ENCODE peak calls at places on chromosome 1, in ten cellular contexts. J is pulmonary artery endothelial cell; E is T-helper 2 cell; U is omental fat pad; Q is fibroblast of lung; Y is COLO829; A is M059J; S is GM13977; M is colonic mucosa; N is CD4-positive, alpha-beta T cell. P is an unnamed sample.
A peak's percentile ranks its signal among the peaks of the same experiment; 100 is the strongest.

GRCh38 chr1:156475568-156476500 is 24.7 kb downstream of the MEF2D start:
- DNase-seq in J (no peak), E (no peak), U (no peak), Q (peak; percentile 97), Y (no peak), A (no peak), S (no peak), M (peak; percentile 73), N (no peak), P (peak; percentile 48)

GRCh38 chr1:181094402-181094801 is 5.9 kb downstream of the IER5 start:
- DNase-seq in J (no peak), E (no peak), U (no peak), Q (no peak), Y (no peak), A (no peak), S (no peak), M (no peak), N (no peak), P (no peak)

GRCh38 chr1:20702416-20702815 is 15.4 kb downstream of the KIF17 start:
- DNase-seq in J (no peak), E (no peak), U (no peak), Q (peak; percentile 21), Y (no peak), A (peak; percentile 42), S (no peak), M (no peak), N (no peak), P (no peak)

GRCh38 chr1:29202053-29202452 is 20.4 kb upstream of the SRSF4 start:
- DNase-seq in J (no peak), E (no peak), U (no peak), Q (no peak), Y (no peak), A (no peak), S (no peak), M (no peak), N (no peak), P (no peak)

GRCh38 chr1:26177182-26177684 is at the start of gene CNKSR1:
- DNase-seq in J (no peak), E (peak; percentile 24), U (no peak), Q (no peak), Y (no peak), A (no peak), S (no peak), M (peak; percentile 90), N (no peak), P (peak; percentile 73)

GRCh38 chr1:209742409-209743144 is 13.3 kb upstream of the TRAF3IP3 start:
- DNase-seq in J (no peak), E (no peak), U (no peak), Q (peak; percentile 79), Y (no peak), A (peak; percentile 25), S (no peak), M (no peak), N (no peak), P (no peak)

GRCh38 chr1:5682626-5683235 is 309.5 kb downstream of the NPHP4 start:
- DNase-seq in J (no peak), E (no peak), U (no peak), Q (no peak), Y (no peak), A (no peak), S (no peak), M (no peak), N (no peak), P (no peak)

GRCh38 chr1:242515555-242515954 is 8.9 kb downstream of the PLD5 start:
- DNase-seq in J (no peak), E (no peak), U (no peak), Q (no peak), Y (no peak), A (no peak), S (no peak), M (no peak), N (no peak), P (no peak)

GRCh38 chr1:34164510-34165381 is at the start of gene CSMD2:
- DNase-seq in J (no peak), E (no peak), U (no peak), Q (peak; percentile 15), Y (no peak), A (peak; percentile 84), S (no peak), M (no peak), N (no peak), P (no peak)

GRCh38 chr1:232306269-232306911 is 323.5 kb downstream of the SIPA1L2 start:
- DNase-seq in J (peak; percentile 29), E (no peak), U (no peak), Q (no peak), Y (peak; percentile 22), A (peak; percentile 3), S (no peak), M (peak; percentile 53), N (no peak), P (peak; percentile 60)

GRCh38 chr1:151312439-151313225 is 14.6 kb downstream of the PI4KB start:
- DNase-seq in J (no peak), E (no peak), U (no peak), Q (no peak), Y (no peak), A (no peak), S (no peak), M (no peak), N (no peak), P (no peak)

GRCh38 chr1:16996845-16997244 is 14.9 kb downstream of the ATP13A2 start:
- DNase-seq in J (no peak), E (no peak), U (no peak), Q (no peak), Y (no peak), A (no peak), S (no peak), M (no peak), N (no peak), P (no peak)

GRCh38 chr1:153429266-153430165 is 13.2 kb downstream of the S100A7A start:
- DNase-seq in J (no peak), E (no peak), U (no peak), Q (no peak), Y (no peak), A (no peak), S (no peak), M (no peak), N (no peak), P (no peak)